ENCODE peak calls at places on chromosomes 11 and 22, in ten cellular contexts. K is HEK293T; U is fibroblast of mammary gland; M is HCEC 1CT; S is iris pigment epithelial cell; D is colonic mucosa; P is EH; H is NCI-H2081; L is stimulated activated CD4-positive, alpha-beta T cell treated with anti-CD3 and anti-CD28 coated beads, Interleukin-4, amount 100 ng/mL, for 48 hours; B is NCI-H146. Z is an unnamed sample.

GRCh38 chr11:107856981-107857517 is 1.5 kb downstream of the SLC35F2 start:
- DNase-seq in L (no peak), P (no peak), U (peak), H (no peak), B (no peak), K (no peak), M (peak), D (peak), S (no peak), Z (peak)

GRCh38 chr11:95443386-95443785 is 212.4 kb upstream of the SESN3 start:
- DNase-seq in U (no peak), D (no peak), M (no peak), P (no peak), K (no peak), S (no peak), H (no peak), B (no peak), L (peak), Z (no peak)

GRCh38 chr22:20537983-20538382 is 30.6 kb downstream of the MED15 start:
- DNase-seq in M (no peak), K (no peak), U (no peak), P (no peak), L (no peak), D (no peak), B (no peak), S (no peak), H (no peak), Z (no peak)

GRCh38 chr22:20393705-20394476 is at the start of gene ZNF74:
- DNase-seq in K (peak), L (peak), S (peak), B (peak), U (peak), H (peak), M (peak), P (peak), D (peak), Z (peak)

GRCh38 chr11:60498399-60498798 is 5.8 kb downstream of the MS4A12 start:
- DNase-seq in H (no peak), M (no peak), U (no peak), S (no peak), B (no peak), L (no peak), D (no peak), K (no peak), P (no peak), Z (no peak)

GRCh38 chr11:7278314-7278917 is 26.7 kb downstream of the SYT9 start:
- DNase-seq in L (no peak), P (peak), U (peak), K (peak), M (peak), B (peak), D (no peak), H (no peak), S (peak), Z (peak)

GRCh38 chr11:32775908-32776307 is 18.6 kb downstream of the CCDC73 start:
- DNase-seq in H (no peak), D (no peak), U (no peak), M (no peak), K (no peak), B (no peak), L (no peak), S (no peak), P (no peak), Z (peak)

GRCh38 chr11:38543311-38543710 is 1945.3 kb upstream of the RAG2 start:
- DNase-seq in P (peak), U (peak), B (no peak), L (no peak), M (no peak), H (no peak), S (peak), D (no peak), K (no peak), Z (no peak)

GRCh38 chr11:100663583-100663982 is 23.5 kb upstream of the ARHGAP42 start:
- DNase-seq in H (no peak), U (no peak), M (no peak), L (no peak), P (no peak), B (no peak), K (no peak), D (no peak), S (no peak), Z (no peak)

GRCh38 chr11:75200051-75200450 is 40.5 kb upstream of the TPBGL start:
- DNase-seq in P (no peak), L (no peak), S (no peak), M (no peak), K (no peak), U (no peak), B (no peak), D (peak), H (no peak), Z (no peak)

GRCh38 chr11:61888043-61888442 is 3.3 kb downstream of the FADS3 start:
- DNase-seq in D (no peak), H (no peak), P (peak), L (no peak), U (peak), S (peak), M (peak), B (no peak), K (no peak), Z (no peak)

GRCh38 chr11:44564653-44565007 is 833 bp upstream of the CD82 start:
- DNase-seq in D (no peak), P (peak), S (peak), H (peak), B (peak), L (no peak), M (peak), K (no peak), U (peak), Z (no peak)

GRCh38 chr11:130212431-130212961 is 52.9 kb downstream of the ST14 start:
- DNase-seq in S (no peak), K (no peak), P (no peak), L (no peak), H (no peak), U (no peak), D (peak), B (no peak), M (no peak), Z (no peak)

GRCh38 chr22:50688448-50688847 is 15.8 kb downstream of the SHANK3 start:
- DNase-seq in B (no peak), L (no peak), M (no peak), H (no peak), D (no peak), S (no peak), K (no peak), P (no peak), U (no peak), Z (no peak)

GRCh38 chr11:18080451-18080850 is 25.4 kb downstream of the SAAL1 start:
- DNase-seq in P (no peak), L (no peak), D (no peak), H (no peak), K (no peak), M (no peak), U (no peak), S (no peak), B (no peak), Z (no peak)

GRCh38 chr22:35883028-35883620 is 145.5 kb downstream of the RBFOX2 start:
- DNase-seq in D (no peak), B (no peak), K (no peak), L (no peak), U (peak), M (peak), S (peak), P (peak), H (no peak), Z (peak)

GRCh38 chr22:23007823-23008222 is 62.5 kb upstream of the GNAZ start:
- DNase-seq in D (no peak), M (no peak), S (no peak), H (no peak), K (no peak), L (no peak), B (no peak), U (no peak), P (peak), Z (no peak)

GRCh38 chr11:831132-831864 is 1.5 kb upstream of the CD151 start:
- DNase-seq in D (no peak), U (no peak), L (no peak), M (no peak), B (peak), S (no peak), K (no peak), P (peak), H (no peak), Z (no peak)

Z was measured in SK-MEL-5.